ENCODE peak calls at places on chromosome 17, in five cellular contexts. T is transverse colon, R is SK-N-SH, K is tibial nerve, S is astrocyte of the spinal cord. Q is an unnamed sample.

GRCh38 chr17:41415833-41416335 is 8.5 kb downstream of the KRT37 start:
- DNase-seq in T (no peak), R (no peak), K (peak; percentile 63), S (peak; percentile 44), Q (peak; percentile 12)

GRCh38 chr17:43983515-43984411 is 20.7 kb upstream of the NAGS start:
- DNase-seq in T (peak; percentile 34), R (peak; percentile 72), K (no peak), S (no peak), Q (no peak)

GRCh38 chr17:44083250-44083849 is 12.8 kb downstream of the G6PC3 start:
- DNase-seq in T (no peak), R (peak; percentile 50), K (no peak), S (no peak), Q (no peak)

GRCh38 chr17:48878920-48879898 is 13.4 kb upstream of the ATP5MC1 start:
- DNase-seq in T (peak; percentile 50), R (peak; percentile 87), K (peak; percentile 61), S (peak; percentile 67), Q (peak; percentile 83)

GRCh38 chr17:4492762-4493561 is 5.7 kb upstream of the SPNS2 start:
- DNase-seq in T (peak; percentile 72), R (no peak), K (peak; percentile 42), S (no peak), Q (peak; percentile 35)

GRCh38 chr17:6786618-6787017 is 10.6 kb downstream of the FBXO39 start:
- DNase-seq in T (no peak), R (no peak), K (no peak), S (peak; percentile 53), Q (peak; percentile 94)

GRCh38 chr17:45149669-45150603 is 1.7 kb downstream of the HEXIM1 start:
- DNase-seq in T (peak; percentile 76), R (peak; percentile 44), K (peak; percentile 71), S (peak; percentile 59), Q (peak; percentile 61)

GRCh38 chr17:59897090-59897489 is 4.2 kb downstream of the RPS6KB1 start:
- DNase-seq in T (no peak), R (no peak), K (no peak), S (peak; percentile 21), Q (no peak)

GRCh38 chr17:74274703-74275340 is 788 bp downstream of the DNAI2 start:
- DNase-seq in T (no peak), R (no peak), K (no peak), S (no peak), Q (no peak)

GRCh38 chr17:50815400-50815799 is 20.0 kb upstream of the WFIKKN2 start:
- DNase-seq in T (no peak), R (no peak), K (no peak), S (no peak), Q (no peak)

GRCh38 chr17:47915667-47916242 is 19.7 kb downstream of the SP2 start:
- DNase-seq in T (no peak), R (no peak), K (no peak), S (no peak), Q (no peak)

GRCh38 chr17:78748730-78749317 is 33.2 kb downstream of the CYTH1 start:
- DNase-seq in T (peak; percentile 68), R (no peak), K (peak; percentile 69), S (no peak), Q (peak; percentile 45)

GRCh38 chr17:48954300-48954755 is 9.7 kb upstream of the SNF8 start:
- DNase-seq in T (peak; percentile 46), R (no peak), K (no peak), S (peak; percentile 59), Q (peak; percentile 77)

GRCh38 chr17:66661411-66661843 is 173.5 kb upstream of the CACNG5 start:
- DNase-seq in T (no peak), R (no peak), K (no peak), S (peak; percentile 52), Q (peak; percentile 53)

GRCh38 chr17:43517615-43518386 is 28.3 kb downstream of the ETV4 start:
- DNase-seq in T (no peak), R (no peak), K (no peak), S (peak; percentile 58), Q (peak; percentile 72)

GRCh38 chr17:50946223-50946890 is 80.2 kb upstream of the TOB1 start:
- DNase-seq in T (peak; percentile 38), R (no peak), K (no peak), S (no peak), Q (no peak)

GRCh38 chr17:2395258-2396170 is 5.3 kb downstream of the MNT start:
- DNase-seq in T (no peak), R (no peak), K (no peak), S (no peak), Q (peak; percentile 36)

GRCh38 chr17:7404737-7405412 is 978 bp upstream of the TMEM256 start:
- DNase-seq in T (no peak), R (peak; percentile 89), K (peak; percentile 57), S (no peak), Q (peak; percentile 20)

GRCh38 chr17:35170968-35171771 is 23.0 kb downstream of the SLC35G3 start:
- DNase-seq in T (no peak), R (no peak), K (no peak), S (peak; percentile 28), Q (no peak)

GRCh38 chr17:7716901-7717755 is at the start of gene DNAH2:
- DNase-seq in T (peak; percentile 78), R (peak; percentile 97), K (peak; percentile 47), S (peak; percentile 89), Q (peak; percentile 95)

GRCh38 chr17:67433248-67433924 is 56.3 kb downstream of the PITPNC1 start:
- DNase-seq in T (no peak), R (no peak), K (no peak), S (no peak), Q (no peak)

GRCh38 chr17:76528156-76528527 is 9.4 kb downstream of the CYGB start:
- DNase-seq in T (no peak), R (peak; percentile 27), K (no peak), S (no peak), Q (no peak)

GRCh38 chr17:76529224-76529642 is 8.3 kb downstream of the CYGB start:
- DNase-seq in T (peak; percentile 66), R (peak; percentile 83), K (peak; percentile 87), S (peak; percentile 64), Q (peak; percentile 91)

GRCh38 chr17:76529643-76530488 is 7.6 kb downstream of the CYGB start:
- DNase-seq in T (peak; percentile 72), R (peak; percentile 92), K (peak; percentile 82), S (peak; percentile 57), Q (peak; percentile 94)

GRCh38 chr17:76527430-76528111 is 9.9 kb downstream of the CYGB start:
- DNase-seq in T (peak; percentile 77), R (peak; percentile 71), K (peak; percentile 73), S (peak; percentile 80), Q (peak; percentile 95)

GRCh38 chr17:76528528-76529223 is 8.8 kb downstream of the CYGB start:
- DNase-seq in T (no peak), R (peak; percentile 80), K (no peak), S (no peak), Q (peak; percentile 60)
- TF ChIP-seq CTCF in T (no peak), R (peak; percentile 33), K (no peak), S (no peak), Q (no peak)

GRCh38 chr17:30922235-30922993 is 669 bp downstream of the ADAP2 start:
- DNase-seq in T (peak; percentile 17), R (peak; percentile 67), K (no peak), S (no peak), Q (no peak)
- H3K4me3 ChIP-seq in T (peak overlapping the region; percentile 21), R (peak overlapping the region; percentile 39), K (peak overlapping the region; percentile 31), S (peak overlapping the region; percentile 18), Q (peak overlapping the region; percentile 30)

GRCh38 chr17:68539536-68540469 is 27.6 kb downstream of the PRKAR1A start:
- DNase-seq in T (no peak), R (no peak), K (peak; percentile 48), S (peak; percentile 10), Q (peak; percentile 50)
- TF ChIP-seq CTCF in T (no peak), R (no peak), K (peak; percentile 16), S (no peak), Q (peak; percentile 43)

DNA sequence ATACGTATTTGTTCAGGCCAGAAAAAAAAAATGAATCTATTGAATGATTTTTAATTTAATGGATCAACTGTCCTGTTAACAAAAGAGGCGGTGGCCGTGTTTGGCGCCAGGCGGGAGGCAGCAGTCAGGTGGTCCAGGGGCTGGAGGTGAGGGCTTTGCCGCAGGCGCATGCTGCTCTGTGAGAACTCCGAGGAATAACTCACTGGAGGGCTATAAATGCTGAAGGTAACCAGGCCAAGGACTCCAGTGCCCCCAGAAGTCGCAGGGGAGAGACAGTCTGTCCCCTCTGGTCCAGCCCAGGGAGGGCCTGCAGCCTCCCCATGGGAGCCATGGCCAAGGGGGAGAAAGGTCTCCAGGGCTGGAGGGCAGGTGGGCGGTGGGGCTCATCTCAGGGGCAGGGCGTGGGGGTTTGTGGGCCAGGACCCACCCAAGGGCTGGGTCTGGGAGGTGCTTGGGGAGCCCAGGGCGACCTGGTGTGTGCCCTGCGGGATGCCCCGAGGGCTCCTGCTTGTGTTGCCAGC is 7.1 kb upstream of the BAHCC1 start:
- DNase-seq in T (no peak), R (no peak), K (no peak), S (no peak), Q (no peak)
- H3K4me3 ChIP-seq in T (no peak overlapping the region), R (no peak overlapping the region), K (peak overlapping the region; percentile 70), S (no peak overlapping the region), Q (no peak overlapping the region)

GRCh38 chr17:71613996-71614395 is 506.8 kb upstream of the SOX9 start:
- DNase-seq in T (no peak), R (no peak), K (no peak), S (no peak), Q (no peak)
- TF ChIP-seq CTCF in T (no peak), R (no peak), K (no peak), S (no peak), Q (no peak)

GRCh38 chr17:64411999-64412771 is 21.5 kb upstream of the PECAM1 start:
- DNase-seq in T (peak; percentile 41), R (no peak), K (no peak), S (peak; percentile 14), Q (peak; percentile 76)
- H3K4me3 ChIP-seq in T (no peak overlapping the region), R (no peak overlapping the region), K (no peak overlapping the region), S (no peak overlapping the region), Q (no peak overlapping the region)

GRCh38 chr17:29593546-29594440 is 861 bp downstream of the ANKRD13B start:
- DNase-seq in T (peak; percentile 23), R (no peak), K (no peak), S (peak; percentile 22), Q (no peak)
- TF ChIP-seq CTCF in T (no peak), R (peak; percentile 36), K (no peak), S (peak; percentile 29), Q (peak; percentile 12)